ENCODE peak calls at places on chromosomes 7 and 10, in ten cellular contexts. S, G, X, I, Q, M, K, E, F and B are unnamed samples.

GRCh38 chr10:12333382-12334185 is 15.8 kb upstream of the CAMK1D start:
- DNase-seq in S (no peak), G (peak; percentile 53), X (no peak), I (no peak), Q (peak; percentile 93), M (peak; percentile 96), K (no peak), E (no peak), F (peak; percentile 89), B (peak; percentile 40)

GRCh38 chr10:78248651-78249464 is 215.2 kb downstream of the RPS24 start:
- DNase-seq in S (no peak), G (no peak), X (no peak), I (no peak), Q (peak; percentile 60), M (peak; percentile 71), K (no peak), E (no peak), F (peak; percentile 45), B (no peak)

GRCh38 chr10:35716776-35717175 is 74.7 kb upstream of the FZD8 start:
- DNase-seq in S (no peak), G (no peak), X (no peak), I (no peak), Q (no peak), M (no peak), K (no peak), E (no peak), F (no peak), B (no peak)

GRCh38 chr7:20647051-20647450 is 31.6 kb downstream of the ABCB5 start:
- DNase-seq in S (no peak), G (no peak), X (no peak), I (no peak), Q (no peak), M (no peak), K (no peak), E (no peak), F (no peak), B (no peak)

GRCh38 chr10:67520924-67521520 is 175.0 kb downstream of the CTNNA3 start:
- DNase-seq in S (peak; percentile 3), G (peak; percentile 28), X (peak; percentile 22), I (peak; percentile 47), Q (peak; percentile 52), M (no peak), K (peak; percentile 42), E (no peak), F (peak; percentile 58), B (peak; percentile 27)

GRCh38 chr10:128576916-128577670 is 450.9 kb upstream of the MKI67 start:
- DNase-seq in S (no peak), G (no peak), X (no peak), I (no peak), Q (peak; percentile 84), M (no peak), K (no peak), E (no peak), F (no peak), B (no peak)

GRCh38 chr7:55400191-55400590 is 35.1 kb downstream of the LANCL2 start:
- DNase-seq in S (no peak), G (no peak), X (no peak), I (no peak), Q (peak; percentile 5), M (no peak), K (no peak), E (no peak), F (peak; percentile 10), B (no peak)

GRCh38 chr7:100577507-100577906 is 3.8 kb upstream of the SAP25 start:
- DNase-seq in S (no peak), G (no peak), X (no peak), I (no peak), Q (no peak), M (no peak), K (no peak), E (no peak), F (no peak), B (no peak)

GRCh38 chr10:21309427-21309826 is 216.1 kb downstream of the SKIDA1 start:
- DNase-seq in S (no peak), G (no peak), X (no peak), I (no peak), Q (no peak), M (no peak), K (no peak), E (no peak), F (no peak), B (no peak)

GRCh38 chr10:1280436-1281401 is 224.5 kb downstream of the WDR37 start:
- DNase-seq in S (no peak), G (no peak), X (no peak), I (no peak), Q (no peak), M (no peak), K (no peak), E (no peak), F (no peak), B (no peak)